ENCODE peak calls at places on chromosome 20, in four cellular contexts. H is right lobe of liver, Z is stomach, Y is lung. G is an unnamed sample. For H3K9me3, the result is how much of the 10 kb centered on the place peaks cover.

GRCh38 chr20:59004493-59004762 is 2.6 kb downstream of the CTSZ start:
- DNase-seq in H (peak), Z (peak), Y (no peak), G (peak)

GRCh38 chr20:9573598-9573997 is 59.2 kb downstream of the LAMP5 start:
- DNase-seq in H (no peak), Z (no peak), Y (no peak), G (no peak)

GRCh38 chr20:25051386-25052155 is 6.4 kb downstream of the ACSS1 start:
- DNase-seq in H (no peak), Z (peak), Y (no peak), G (no peak)

GRCh38 chr20:25313608-25314007 is 65.7 kb downstream of the PYGB start:
- DNase-seq in H (no peak), Z (no peak), Y (no peak), G (no peak)

GRCh38 chr20:48387675-48388074 is 440.1 kb downstream of the PREX1 start:
- DNase-seq in H (no peak), Z (no peak), Y (no peak), G (no peak)

GRCh38 chr20:38985603-38986170 is 23.5 kb downstream of the DHX35 start:
- DNase-seq in H (no peak), Z (no peak), Y (no peak), G (no peak)

GRCh38 chr20:1225729-1226313 is at the start of gene RAD21L1:
- DNase-seq in H (peak), Z (peak), Y (peak), G (peak)

GRCh38 chr20:3354247-3354646 is 53.2 kb downstream of the DNAAF9 start:
- DNase-seq in H (peak), Z (no peak), Y (no peak), G (no peak)

GRCh38 chr20:58550661-58551060 is 35.5 kb upstream of the APCDD1L start:
- DNase-seq in H (no peak), Z (peak), Y (no peak), G (no peak)

GRCh38 chr20:54146672-54147071 is 27.1 kb downstream of the CYP24A1 start:
- DNase-seq in H (no peak), Z (no peak), Y (no peak), G (no peak)

GRCh38 chr20:23235173-23236027 is 115.2 kb upstream of the NXT1 start:
- DNase-seq in H (peak), Z (peak), Y (peak), G (no peak)

GRCh38 chr20:48698507-48699267 is 129.1 kb downstream of the PREX1 start:
- DNase-seq in H (no peak), Z (no peak), Y (no peak), G (no peak)

GRCh38 chr20:51586005-51586440 is 43.5 kb upstream of the NFATC2 start:
- DNase-seq in H (no peak), Z (no peak), Y (no peak), G (no peak)

GRCh38 chr20:63235399-63235983 is at the start of gene BIRC7:
- DNase-seq in H (no peak), Z (no peak), Y (no peak), G (no peak)

GRCh38 chr20:41359541-41360011 is 7.0 kb downstream of the EMILIN3 start:
- DNase-seq in H (no peak), Z (no peak), Y (no peak), G (no peak)

GRCh38 chr20:37383229-37383989 is 37.5 kb downstream of the SRC start:
- DNase-seq in H (no peak), Z (peak), Y (no peak), G (no peak)

GRCh38 chr20:24704899-24705298 is 235.5 kb downstream of the SYNDIG1 start:
- DNase-seq in H (no peak), Z (no peak), Y (peak), G (no peak)

GRCh38 chr20:8573686-8574085 is 441.6 kb downstream of the PLCB1 start:
- DNase-seq in H (no peak), Z (no peak), Y (no peak), G (no peak)

GRCh38 chr20:3115190-3116107 is 30.9 kb upstream of the AVP start:
- DNase-seq in H (no peak), Z (no peak), Y (no peak), G (peak)

GRCh38 chr20:38726849-38727601 is 2.7 kb downstream of the SLC32A1 start:
- DNase-seq in H (no peak), Z (no peak), Y (no peak), G (peak)

GRCh38 chr20:61923371-61924166 is 142.1 kb downstream of the TAF4 start:
- DNase-seq in H (no peak), Z (no peak), Y (no peak), G (no peak)

GRCh38 chr20:4225778-4226177 is 210.4 kb upstream of the RNF24 start:
- DNase-seq in H (no peak), Z (no peak), Y (no peak), G (no peak)

GRCh38 chr20:39468703-39469102 is 506.6 kb downstream of the DHX35 start:
- DNase-seq in H (no peak), Z (no peak), Y (no peak), G (no peak)

GRCh38 chr20:14234666-14235295 is 102.6 kb downstream of the FLRT3 start:
- DNase-seq in H (no peak), Z (no peak), Y (no peak), G (no peak)

GRCh38 chr20:24059174-24059573 is 70.6 kb upstream of the GGTLC1 start:
- DNase-seq in H (no peak), Z (no peak), Y (no peak), G (no peak)

GRCh38 chr20:46505501-46505900 is 7.9 kb downstream of the ZNF334 start:
- DNase-seq in H (no peak), Z (no peak), Y (no peak), G (no peak)
- H3K9me3 ChIP-seq in H (under half), Z (under half), Y (under half), G (under half)

DNA sequence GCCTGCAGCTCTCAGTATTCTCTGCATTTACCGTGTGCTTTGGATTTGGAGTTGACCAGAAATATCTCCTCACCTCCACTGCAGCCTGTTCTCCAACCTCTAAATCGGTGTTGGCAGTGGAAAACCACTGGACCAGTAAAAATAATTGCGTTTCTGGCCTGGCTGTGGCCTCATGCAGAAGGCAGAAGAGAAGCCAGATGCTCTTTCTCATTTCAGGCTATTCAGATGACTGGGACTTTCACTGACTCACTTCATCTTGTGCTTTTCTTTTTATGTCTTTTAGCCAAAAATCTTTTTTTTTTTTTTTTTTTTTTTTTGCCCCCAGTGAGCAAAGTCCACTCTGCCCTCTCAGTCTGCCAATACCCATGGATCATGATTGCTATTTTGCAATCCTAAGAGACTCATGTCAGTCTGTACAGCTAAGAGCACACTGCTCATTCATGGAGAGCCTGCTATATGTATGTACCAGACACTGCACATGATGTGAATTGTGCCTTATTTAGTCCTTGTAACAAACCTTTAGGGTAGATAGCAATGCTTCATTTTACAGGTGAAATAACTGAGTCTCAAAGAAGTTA is 962.5 kb downstream of the KIF16B start:
- DNase-seq in H (no peak), Z (no peak), Y (no peak), G (no peak)
- H3K9me3 ChIP-seq in H (under half), Z (under half), Y (under half), G (under half)

GRCh38 chr20:56217820-56218219 is 30.7 kb upstream of the MC3R start:
- DNase-seq in H (no peak), Z (no peak), Y (no peak), G (no peak)

GRCh38 chr20:56223352-56223751 is 25.2 kb upstream of the MC3R start:
- DNase-seq in H (no peak), Z (no peak), Y (no peak), G (no peak)

GRCh38 chr20:56222201-56222600 is 26.3 kb upstream of the MC3R start:
- DNase-seq in H (no peak), Z (no peak), Y (no peak), G (no peak)

GRCh38 chr20:56222945-56223344 is 25.6 kb upstream of the MC3R start:
- DNase-seq in H (no peak), Z (no peak), Y (no peak), G (no peak)
- H3K9me3 ChIP-seq in H (under half), Z (under half), Y (under half), G (under half)

GRCh38 chr20:56117350-56117749 is 112.0 kb upstream of the CBLN4 start:
- DNase-seq in H (no peak), Z (no peak), Y (no peak), G (no peak)
- H3K9me3 ChIP-seq in H (under half), Z (under half), Y (under half), G (under half)

GRCh38 chr20:50314326-50314725 is 123.7 kb downstream of the CEBPB start:
- DNase-seq in H (no peak), Z (no peak), Y (no peak), G (no peak)
- H3K9me3 ChIP-seq in H (under half), Z (under half), Y (under half), G (under half)

DNA sequence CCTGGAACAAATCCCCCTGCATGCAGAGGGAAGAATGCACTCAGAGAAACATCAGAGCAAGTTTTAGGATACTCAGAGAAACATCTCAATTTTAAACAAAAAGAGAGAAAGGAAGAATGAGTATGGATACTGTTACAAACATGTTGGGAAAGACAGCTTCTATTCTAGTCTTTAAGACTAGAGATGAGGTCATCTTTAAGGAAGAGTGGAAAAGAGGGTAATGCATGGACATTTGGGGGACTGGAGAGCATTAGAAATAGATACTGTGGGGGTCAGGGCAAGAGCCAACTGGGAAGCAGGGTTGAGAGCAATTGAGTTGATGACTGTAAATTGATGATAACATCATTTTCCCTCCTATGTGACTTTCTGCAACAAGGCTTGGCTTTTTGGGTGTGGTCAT is 431.2 kb downstream of the CDH26 start:
- DNase-seq in H (no peak), Z (no peak), Y (no peak), G (no peak)
- H3K9me3 ChIP-seq in H (under half), Z (under half), Y (under half), G (under half)

GRCh38 chr20:44424039-44424495 is 51.6 kb upstream of the TTPAL start:
- DNase-seq in H (no peak), Z (no peak), Y (no peak), G (no peak)
- H3K9me3 ChIP-seq in H (under half), Z (under half), Y (under half), G (under half)